ENCODE peak calls at places on chromosomes 3 and 15, in six cellular contexts. J is cardiac muscle cell, Q is ovary, C is fibroblast of pulmonary artery, Z is adrenal gland, F is mesothelial cell of epicardium. L is an unnamed sample.

GRCh38 chr3:118799303-118799702 is 235.3 kb downstream of the IGSF11 start:
- DNase-seq in J (no peak), Q (no peak), C (no peak), Z (no peak), F (no peak), L (no peak)

GRCh38 chr3:16404349-16404895 is 109.1 kb downstream of the RFTN1 start:
- DNase-seq in J (no peak), Q (no peak), C (no peak), Z (no peak), F (no peak), L (no peak)

GRCh38 chr15:99100245-99101173 is 4.4 kb upstream of the SYNM start:
- DNase-seq in J (peak; percentile 79), Q (peak; percentile 90), C (peak; percentile 71), Z (peak; percentile 86), F (peak; percentile 58), L (peak; percentile 93)

GRCh38 chr3:166296179-166296783 is 459.1 kb upstream of the BCHE start:
- DNase-seq in J (no peak), Q (no peak), C (no peak), Z (no peak), F (no peak), L (no peak)

GRCh38 chr3:62696011-62696410 is 179.2 kb downstream of the CADPS start:
- DNase-seq in J (no peak), Q (no peak), C (no peak), Z (no peak), F (no peak), L (no peak)

GRCh38 chr3:17745894-17746293 is 3.5 kb upstream of the TBC1D5 start:
- DNase-seq in J (no peak), Q (no peak), C (no peak), Z (no peak), F (no peak), L (no peak)

GRCh38 chr15:27412413-27412812 is 441.4 kb downstream of the GABRG3 start:
- DNase-seq in J (no peak), Q (no peak), C (no peak), Z (no peak), F (no peak), L (no peak)

GRCh38 chr3:150216041-150216811 is 191.9 kb upstream of the TSC22D2 start:
- DNase-seq in J (peak; percentile 85), Q (peak; percentile 48), C (peak; percentile 80), Z (no peak), F (no peak), L (no peak)

DNA sequence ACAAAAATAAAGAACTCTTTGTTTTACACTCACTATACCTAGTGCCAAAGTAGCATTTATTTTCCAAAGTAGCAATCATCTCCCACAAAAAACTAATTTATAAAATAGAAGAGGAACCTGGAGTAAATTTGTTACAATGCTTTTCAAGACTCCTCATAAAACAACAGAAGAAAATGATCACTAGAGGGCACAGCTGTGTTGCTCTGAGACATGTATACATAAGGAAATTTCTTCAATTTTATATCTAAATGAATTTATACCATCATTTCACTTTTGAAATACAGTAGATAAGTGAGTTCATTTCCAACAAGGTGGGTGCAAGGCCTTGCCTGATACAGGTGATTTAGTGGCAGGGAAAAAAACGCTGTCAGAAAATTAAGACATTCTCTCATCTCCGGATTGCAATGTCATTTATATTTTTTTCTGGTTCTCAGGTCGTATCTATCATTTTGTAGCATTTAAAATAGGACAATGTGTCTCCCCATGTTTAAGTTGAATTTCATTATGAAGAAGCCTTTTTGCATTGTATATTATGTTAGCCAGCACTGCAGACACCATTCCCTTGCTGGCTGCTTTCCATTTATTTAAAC is 25.3 kb upstream of the ARHGEF26 start:
- DNase-seq in J (peak; percentile 62), Q (no peak), C (peak; percentile 70), Z (no peak), F (no peak), L (no peak)
- TF ChIP-seq CTCF in J (peak; percentile 56), Q (no peak), C (peak; percentile 60), Z (peak; percentile 37), F (no peak), L (peak; percentile 66)

GRCh38 chr3:129314757-129315385 is 36.2 kb downstream of the HMCES start:
- DNase-seq in J (peak; percentile 95), Q (peak; percentile 92), C (peak; percentile 93), Z (peak; percentile 85), F (peak; percentile 73), L (peak; percentile 95)
- TF ChIP-seq CTCF in J (peak; percentile 38), Q (peak; percentile 18), C (no peak), Z (no peak), F (no peak), L (no peak)

GRCh38 chr3:70387889-70388288 is 75.5 kb upstream of the MDFIC2 start:
- DNase-seq in J (no peak), Q (no peak), C (no peak), Z (no peak), F (no peak), L (no peak)

GRCh38 chr3:70383360-70383831 is 71.0 kb upstream of the MDFIC2 start:
- DNase-seq in J (no peak), Q (no peak), C (no peak), Z (no peak), F (no peak), L (no peak)

DNA sequence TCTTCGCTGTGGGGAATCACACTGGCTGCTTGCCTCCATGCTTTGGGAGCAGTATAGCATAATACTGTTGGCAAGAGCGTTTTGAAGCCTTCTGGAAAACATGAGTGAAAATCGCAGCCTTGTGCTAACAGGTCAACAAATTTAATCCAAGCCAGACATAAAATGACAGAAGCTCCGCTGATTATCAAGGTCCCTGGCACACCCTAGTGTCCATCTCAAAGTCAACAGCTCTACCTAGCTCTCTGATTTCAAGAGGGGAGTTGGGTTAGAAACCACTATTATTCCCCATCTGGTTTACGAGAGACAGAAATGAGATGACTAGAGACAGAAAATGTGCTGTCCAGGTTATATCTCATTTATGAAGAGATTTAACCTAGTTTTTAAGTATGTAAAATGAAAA is 73.6 kb upstream of the MDFIC2 start:
- DNase-seq in J (no peak), Q (no peak), C (no peak), Z (no peak), F (no peak), L (no peak)
- TF ChIP-seq CTCF in J (no peak), Q (no peak), C (no peak), Z (no peak), F (no peak), L (no peak)

DNA sequence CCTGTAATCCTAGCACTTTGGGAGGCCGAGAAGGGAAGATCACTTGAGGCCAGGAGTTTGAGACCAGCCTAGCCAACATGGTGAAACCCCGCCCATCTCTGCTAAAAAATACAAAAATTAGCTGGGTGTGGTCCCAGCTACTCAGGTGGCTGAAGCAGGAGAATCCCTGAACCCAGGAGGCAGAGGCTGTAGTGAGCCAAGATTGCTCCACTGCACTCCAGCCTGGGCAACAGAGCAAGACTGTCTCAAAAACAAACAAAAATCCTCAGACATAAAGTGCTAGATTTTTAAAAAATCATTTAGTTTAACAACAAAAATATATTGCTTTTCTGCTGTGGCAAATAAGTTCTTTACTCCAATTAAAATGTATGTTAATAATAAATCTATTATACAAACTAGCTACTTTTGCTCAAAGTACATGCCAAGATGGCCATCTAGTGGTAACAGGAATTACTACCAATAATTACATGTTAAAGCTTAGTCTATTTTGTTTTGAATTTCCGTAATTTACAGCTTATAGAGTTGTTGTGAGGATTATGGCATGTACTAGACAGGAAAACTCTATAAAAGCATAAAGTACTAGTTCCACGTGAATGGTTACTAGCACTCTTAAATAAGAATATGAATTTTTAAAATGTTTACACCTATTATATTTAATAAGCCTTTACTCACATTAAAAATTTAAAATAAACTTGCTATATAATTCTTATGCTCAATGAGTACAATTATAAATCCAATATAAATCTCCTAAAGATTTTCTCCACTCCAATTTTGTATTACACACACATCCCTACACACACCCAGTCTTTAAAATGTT is 39.0 kb downstream of the GABPB1 start:
- DNase-seq in J (peak; percentile 72), Q (no peak), C (peak; percentile 73), Z (no peak), F (no peak), L (peak; percentile 5)
- TF ChIP-seq CTCF in J (peak; percentile 60), Q (peak; percentile 37), C (peak; percentile 67), Z (peak; percentile 83), F (peak; percentile 82), L (no peak)

GRCh38 chr15:40564591-40565332 is at the start of gene CCDC32:
- DNase-seq in J (peak; percentile 98), Q (peak; percentile 95), C (peak; percentile 99), Z (peak; percentile 99), F (peak; percentile 90), L (peak; percentile 92)

GRCh38 chr15:40569139-40569953 is at the start of gene RPUSD2:
- DNase-seq in J (peak; percentile 94), Q (peak; percentile 94), C (peak; percentile 90), Z (peak; percentile 95), F (peak; percentile 81), L (peak; percentile 89)

GRCh38 chr15:40562691-40563090 is 2.2 kb downstream of the CCDC32 start:
- DNase-seq in J (no peak), Q (peak; percentile 55), C (no peak), Z (peak; percentile 39), F (no peak), L (no peak)

GRCh38 chr15:40565333-40566238 is 744 bp upstream of the CCDC32 start:
- DNase-seq in J (no peak), Q (no peak), C (no peak), Z (no peak), F (no peak), L (peak; percentile 24)

GRCh38 chr15:40567111-40567510 is 2.0 kb upstream of the RPUSD2 start:
- DNase-seq in J (peak; percentile 16), Q (no peak), C (peak; percentile 24), Z (no peak), F (no peak), L (no peak)
- TF ChIP-seq CTCF in J (peak; percentile 39), Q (no peak), C (peak; percentile 37), Z (no peak), F (no peak), L (no peak)

GRCh38 chr3:13346481-13347389 is 73.4 kb downstream of the NUP210 start:
- DNase-seq in J (no peak), Q (no peak), C (no peak), Z (no peak), F (no peak), L (no peak)
- TF ChIP-seq CTCF in J (no peak), Q (no peak), C (no peak), Z (no peak), F (no peak), L (no peak)

DNA sequence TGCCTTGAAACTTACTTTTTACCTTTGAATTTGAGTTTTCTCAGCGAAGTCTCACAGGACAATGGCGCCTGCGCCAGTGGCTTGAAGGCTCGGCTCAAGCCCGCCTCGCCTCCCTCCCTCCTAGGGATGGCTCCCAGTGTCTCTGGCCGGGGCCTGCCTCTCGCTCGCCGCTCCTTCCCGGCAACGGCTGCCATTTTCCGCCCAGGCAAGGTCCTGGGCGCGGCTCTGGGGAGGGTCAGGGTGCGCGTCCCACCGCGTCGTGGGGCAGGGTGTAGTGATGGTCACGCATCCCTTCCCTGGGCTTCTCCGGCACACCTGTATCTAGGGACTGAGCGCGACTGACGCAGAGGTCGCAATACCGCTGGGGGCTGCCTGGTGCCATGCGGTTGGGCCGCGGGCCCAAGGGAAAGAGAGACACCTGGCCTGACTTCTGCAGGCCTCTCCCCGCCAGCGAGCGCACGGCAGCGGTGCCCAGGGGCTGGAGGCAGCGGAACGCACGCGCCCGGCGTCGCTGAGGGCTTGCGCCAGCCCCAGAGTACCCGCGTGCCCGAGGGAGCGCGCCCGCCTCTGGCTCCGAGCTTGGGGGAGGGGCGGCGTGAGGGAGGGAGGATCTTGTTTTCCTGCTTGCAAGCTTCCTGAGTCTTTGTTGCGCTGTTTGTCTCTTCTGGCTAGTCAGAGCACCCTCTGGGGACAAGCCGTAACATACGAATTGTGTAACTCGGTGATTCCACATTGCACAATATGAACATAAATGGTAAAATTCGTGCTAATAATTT is 20.7 kb upstream of the FEM1B start:
- DNase-seq in J (peak; percentile 97), Q (peak; percentile 94), C (peak; percentile 97), Z (peak; percentile 96), F (peak; percentile 75), L (peak; percentile 93)
- TF ChIP-seq CTCF in J (no peak), Q (no peak), C (no peak), Z (no peak), F (no peak), L (no peak)